ENCODE peak calls at places on chromosomes 2 and 18, in five cellular contexts. One of them, this sample, is unnamed.
A peak's percentile ranks its signal among the peaks of the same experiment; 100 is the strongest.

GRCh38 chr2:150076281-150076680 is 411.2 kb downstream of the RND3 start:
- DNase-seq in left cardiac atrium: no peak
- DNase-seq in activated T-cell treated with anti-CD3 and anti-CD28 coated beads for 1 hour: no peak
- DNase-seq in CD8-positive, alpha-beta memory T cell: no peak
- DNase-seq in activated B cell treated with CpG ODN at 0.5 μM for 24 hours: no peak
- DNase-seq in this sample: no peak

GRCh38 chr18:39586696-39587095 is 2021.1 kb upstream of the CELF4 start:
- DNase-seq in left cardiac atrium: no peak
- DNase-seq in activated T-cell treated with anti-CD3 and anti-CD28 coated beads for 1 hour: no peak
- DNase-seq in CD8-positive, alpha-beta memory T cell: no peak
- DNase-seq in activated B cell treated with CpG ODN at 0.5 μM for 24 hours: no peak
- DNase-seq in this sample: no peak

GRCh38 chr18:48609820-48610815 is 71.3 kb downstream of the CTIF start:
- DNase-seq in left cardiac atrium: no peak
- DNase-seq in activated T-cell treated with anti-CD3 and anti-CD28 coated beads for 1 hour: no peak
- DNase-seq in CD8-positive, alpha-beta memory T cell: no peak
- DNase-seq in activated B cell treated with CpG ODN at 0.5 μM for 24 hours: no peak
- DNase-seq in this sample: no peak

GRCh38 chr2:24489942-24490673 is 946 bp upstream of the NCOA1 start:
- DNase-seq in left cardiac atrium: no peak
- DNase-seq in activated T-cell treated with anti-CD3 and anti-CD28 coated beads for 1 hour: no peak
- DNase-seq in CD8-positive, alpha-beta memory T cell: no peak
- DNase-seq in activated B cell treated with CpG ODN at 0.5 μM for 24 hours: no peak
- DNase-seq in this sample: no peak

GRCh38 chr2:113877651-113878594 is 12.0 kb upstream of the ACTR3 start:
- DNase-seq in left cardiac atrium: no peak
- DNase-seq in activated T-cell treated with anti-CD3 and anti-CD28 coated beads for 1 hour: no peak
- DNase-seq in CD8-positive, alpha-beta memory T cell: no peak
- DNase-seq in activated B cell treated with CpG ODN at 0.5 μM for 24 hours: no peak
- DNase-seq in this sample: no peak

GRCh38 chr2:162482463-162482862 is 138.5 kb downstream of the GCA start:
- DNase-seq in left cardiac atrium: no peak
- DNase-seq in activated T-cell treated with anti-CD3 and anti-CD28 coated beads for 1 hour: no peak
- DNase-seq in CD8-positive, alpha-beta memory T cell: no peak
- DNase-seq in activated B cell treated with CpG ODN at 0.5 μM for 24 hours: no peak
- DNase-seq in this sample: no peak

GRCh38 chr2:178891265-178891958 is 84.2 kb upstream of the TTN start:
- DNase-seq in left cardiac atrium: peak; percentile 59
- DNase-seq in activated T-cell treated with anti-CD3 and anti-CD28 coated beads for 1 hour: peak; percentile 38
- DNase-seq in CD8-positive, alpha-beta memory T cell: peak; percentile 24
- DNase-seq in activated B cell treated with CpG ODN at 0.5 μM for 24 hours: no peak
- DNase-seq in this sample: peak; percentile 49

GRCh38 chr2:10966056-10966455 is 54.3 kb downstream of the KCNF1 start:
- DNase-seq in left cardiac atrium: no peak
- DNase-seq in activated T-cell treated with anti-CD3 and anti-CD28 coated beads for 1 hour: no peak
- DNase-seq in CD8-positive, alpha-beta memory T cell: no peak
- DNase-seq in activated B cell treated with CpG ODN at 0.5 μM for 24 hours: no peak
- DNase-seq in this sample: no peak

GRCh38 chr2:181955010-181955409 is 30.6 kb upstream of the PPP1R1C start:
- DNase-seq in left cardiac atrium: no peak
- DNase-seq in activated T-cell treated with anti-CD3 and anti-CD28 coated beads for 1 hour: no peak
- DNase-seq in CD8-positive, alpha-beta memory T cell: no peak
- DNase-seq in activated B cell treated with CpG ODN at 0.5 μM for 24 hours: no peak
- DNase-seq in this sample: no peak

GRCh38 chr2:214069254-214069653 is 341.6 kb upstream of the VWC2L start:
- DNase-seq in left cardiac atrium: no peak
- DNase-seq in activated T-cell treated with anti-CD3 and anti-CD28 coated beads for 1 hour: no peak
- DNase-seq in CD8-positive, alpha-beta memory T cell: no peak
- DNase-seq in activated B cell treated with CpG ODN at 0.5 μM for 24 hours: no peak
- DNase-seq in this sample: no peak

GRCh38 chr2:124668161-124668560 is 643.1 kb downstream of the CNTNAP5 start:
- DNase-seq in left cardiac atrium: no peak
- DNase-seq in activated T-cell treated with anti-CD3 and anti-CD28 coated beads for 1 hour: no peak
- DNase-seq in CD8-positive, alpha-beta memory T cell: no peak
- DNase-seq in activated B cell treated with CpG ODN at 0.5 μM for 24 hours: no peak
- DNase-seq in this sample: no peak

GRCh38 chr2:41482659-41483058 is 565.2 kb upstream of the PKDCC start:
- DNase-seq in left cardiac atrium: no peak
- DNase-seq in activated T-cell treated with anti-CD3 and anti-CD28 coated beads for 1 hour: no peak
- DNase-seq in CD8-positive, alpha-beta memory T cell: no peak
- DNase-seq in activated B cell treated with CpG ODN at 0.5 μM for 24 hours: no peak
- DNase-seq in this sample: no peak

GRCh38 chr2:207765541-207765940 is 4.2 kb downstream of the FZD5 start:
- DNase-seq in left cardiac atrium: no peak
- DNase-seq in activated T-cell treated with anti-CD3 and anti-CD28 coated beads for 1 hour: no peak
- DNase-seq in CD8-positive, alpha-beta memory T cell: no peak
- DNase-seq in activated B cell treated with CpG ODN at 0.5 μM for 24 hours: no peak
- DNase-seq in this sample: no peak

GRCh38 chr18:31438402-31438801 is 9.1 kb upstream of the DSG3 start:
- DNase-seq in left cardiac atrium: no peak
- DNase-seq in activated T-cell treated with anti-CD3 and anti-CD28 coated beads for 1 hour: no peak
- DNase-seq in CD8-positive, alpha-beta memory T cell: no peak
- DNase-seq in activated B cell treated with CpG ODN at 0.5 μM for 24 hours: no peak
- DNase-seq in this sample: no peak

GRCh38 chr2:29220506-29221270 is 105.5 kb downstream of the CLIP4 start:
- DNase-seq in left cardiac atrium: no peak
- DNase-seq in activated T-cell treated with anti-CD3 and anti-CD28 coated beads for 1 hour: no peak
- DNase-seq in CD8-positive, alpha-beta memory T cell: no peak
- DNase-seq in activated B cell treated with CpG ODN at 0.5 μM for 24 hours: no peak
- DNase-seq in this sample: no peak

GRCh38 chr2:6531304-6531703 is 334.4 kb downstream of the CMPK2 start:
- DNase-seq in left cardiac atrium: no peak
- DNase-seq in activated T-cell treated with anti-CD3 and anti-CD28 coated beads for 1 hour: no peak
- DNase-seq in CD8-positive, alpha-beta memory T cell: no peak
- DNase-seq in activated B cell treated with CpG ODN at 0.5 μM for 24 hours: no peak
- DNase-seq in this sample: no peak

GRCh38 chr2:19600506-19600905 is 242.1 kb upstream of the OSR1 start:
- DNase-seq in left cardiac atrium: no peak
- DNase-seq in activated T-cell treated with anti-CD3 and anti-CD28 coated beads for 1 hour: no peak
- DNase-seq in CD8-positive, alpha-beta memory T cell: no peak
- DNase-seq in activated B cell treated with CpG ODN at 0.5 μM for 24 hours: no peak
- DNase-seq in this sample: no peak

GRCh38 chr2:205197468-205198129 is 484.7 kb upstream of the NRP2 start:
- DNase-seq in left cardiac atrium: no peak
- DNase-seq in activated T-cell treated with anti-CD3 and anti-CD28 coated beads for 1 hour: no peak
- DNase-seq in CD8-positive, alpha-beta memory T cell: no peak
- DNase-seq in activated B cell treated with CpG ODN at 0.5 μM for 24 hours: no peak
- DNase-seq in this sample: no peak

GRCh38 chr2:74553892-74554820 is at the start of the genes DOK1 and LOXL3:
- DNase-seq in left cardiac atrium: peak; percentile 93
- DNase-seq in activated T-cell treated with anti-CD3 and anti-CD28 coated beads for 1 hour: peak; percentile 75
- DNase-seq in CD8-positive, alpha-beta memory T cell: peak; percentile 84
- DNase-seq in activated B cell treated with CpG ODN at 0.5 μM for 24 hours: peak; percentile 83
- DNase-seq in this sample: peak; percentile 77